ENCODE peak calls at places on chromosomes 2 and 18, in ten cellular contexts. S, N, Y, E, C, M, B, O, D and P are unnamed samples.

GRCh38 chr2:76667764-76668163 is 854.4 kb downstream of the LRRTM4 start:
- DNase-seq in S (no peak), N (no peak), Y (no peak), E (no peak), C (no peak), M (no peak), B (no peak), O (no peak), D (no peak), P (no peak)

GRCh38 chr18:7663305-7664023 is 96.3 kb downstream of the PTPRM start:
- DNase-seq in S (no peak), N (no peak), Y (no peak), E (no peak), C (no peak), M (no peak), B (no peak), O (no peak), D (no peak), P (no peak)

GRCh38 chr2:221495766-221496165 is 76.3 kb downstream of the EPHA4 start:
- DNase-seq in S (no peak), N (no peak), Y (no peak), E (no peak), C (no peak), M (no peak), B (no peak), O (no peak), D (no peak), P (no peak)

GRCh38 chr2:221426929-221427328 is 145.2 kb downstream of the EPHA4 start:
- DNase-seq in S (no peak), N (no peak), Y (peak), E (no peak), C (no peak), M (no peak), B (no peak), O (no peak), D (no peak), P (no peak)

GRCh38 chr2:69911985-69912563 is 2.8 kb upstream of the MXD1 start:
- DNase-seq in S (no peak), N (no peak), Y (peak), E (peak), C (no peak), M (no peak), B (peak), O (no peak), D (no peak), P (peak)

GRCh38 chr18:73340135-73340934 is 472.5 kb upstream of the NETO1 start:
- DNase-seq in S (no peak), N (no peak), Y (no peak), E (no peak), C (no peak), M (no peak), B (peak), O (no peak), D (no peak), P (no peak)

GRCh38 chr2:54545700-54546450 is 89.7 kb downstream of the SPTBN1 start:
- DNase-seq in S (no peak), N (no peak), Y (no peak), E (no peak), C (no peak), M (no peak), B (peak), O (no peak), D (no peak), P (no peak)

GRCh38 chr18:470661-471501 is 29.6 kb downstream of the COLEC12 start:
- DNase-seq in S (no peak), N (no peak), Y (no peak), E (no peak), C (no peak), M (no peak), B (no peak), O (no peak), D (peak), P (no peak)

GRCh38 chr2:162196611-162197010 is 44.6 kb upstream of the GCG start:
- DNase-seq in S (no peak), N (no peak), Y (no peak), E (no peak), C (no peak), M (no peak), B (no peak), O (no peak), D (no peak), P (no peak)

GRCh38 chr2:164992818-164993217 is 37.5 kb upstream of the SLC38A11 start:
- DNase-seq in S (peak), N (peak), Y (peak), E (peak), C (no peak), M (no peak), B (peak), O (peak), D (peak), P (peak)

GRCh38 chr18:57741273-57741672 is 61.8 kb downstream of the ATP8B1 start:
- DNase-seq in S (no peak), N (no peak), Y (no peak), E (no peak), C (no peak), M (no peak), B (no peak), O (no peak), D (no peak), P (no peak)

GRCh38 chr18:1304392-1304992 is 399.8 kb downstream of the ADCYAP1 start:
- DNase-seq in S (no peak), N (no peak), Y (no peak), E (no peak), C (no peak), M (no peak), B (no peak), O (no peak), D (no peak), P (no peak)

GRCh38 chr18:27762054-27762453 is 414.9 kb downstream of the CDH2 start:
- DNase-seq in S (no peak), N (no peak), Y (no peak), E (no peak), C (no peak), M (no peak), B (no peak), O (no peak), D (no peak), P (no peak)

GRCh38 chr2:23925702-23926288 is 1.1 kb downstream of the ATAD2B start:
- DNase-seq in S (peak), N (peak), Y (peak), E (peak), C (peak), M (no peak), B (peak), O (peak), D (peak), P (peak)

GRCh38 chr18:26190506-26190905 is 35.7 kb upstream of the TAF4B start:
- DNase-seq in S (peak), N (peak), Y (no peak), E (peak), C (peak), M (peak), B (no peak), O (peak), D (no peak), P (peak)

GRCh38 chr2:101697124-101697793 is at the start of gene MAP4K4:
- DNase-seq in S (peak), N (peak), Y (peak), E (peak), C (peak), M (peak), B (peak), O (peak), D (peak), P (peak)